ENCODE peak calls at places on chromosomes 13 and 19, in nine cellular contexts. I, A, B, C, Q, K, E, W and D are unnamed samples.

GRCh38 chr13:113157929-113158747 is at the start of gene PROZ:
- DNase-seq in E (no peak), B (no peak), K (no peak), I (no peak), Q (no peak), C (no peak), A (no peak), W (no peak), D (no peak)

GRCh38 chr19:49339364-49340068 is 4.3 kb downstream of the CD37 start:
- DNase-seq in B (peak), Q (peak), E (peak), C (no peak), I (no peak), W (peak), K (peak), A (peak), D (peak)

GRCh38 chr13:86825410-86825809 is 845.8 kb upstream of the SLITRK5 start:
- DNase-seq in C (no peak), B (no peak), Q (no peak), A (no peak), E (no peak), W (no peak), K (no peak), I (no peak), D (no peak)

GRCh38 chr19:14114854-14115253 is 2.7 kb downstream of the PRKACA start:
- DNase-seq in A (peak), W (no peak), I (peak), K (peak), Q (no peak), B (peak), E (peak), C (no peak), D (no peak)

GRCh38 chr19:6738726-6739389 is 622 bp upstream of the TRIP10 start:
- DNase-seq in I (peak), W (no peak), C (no peak), Q (peak), K (peak), E (no peak), A (peak), B (no peak), D (no peak)

GRCh38 chr13:95741584-95742563 is 64.9 kb downstream of the DNAJC3 start:
- DNase-seq in E (no peak), C (no peak), A (no peak), I (no peak), K (no peak), Q (no peak), B (no peak), W (no peak), D (no peak)

GRCh38 chr19:35295792-35296462 is 4.0 kb downstream of the MAG start:
- DNase-seq in C (no peak), A (peak), K (no peak), B (no peak), W (no peak), I (peak), E (peak), Q (no peak), D (no peak)

GRCh38 chr19:39205449-39205764 is 1.3 kb upstream of the SYCN start:
- DNase-seq in I (no peak), W (no peak), Q (no peak), K (no peak), B (no peak), C (no peak), E (peak), A (no peak), D (no peak)

GRCh38 chr13:24899601-24900000 is 135.6 kb downstream of the RNF17 start:
- DNase-seq in E (no peak), K (no peak), A (no peak), B (no peak), W (no peak), C (peak), I (no peak), Q (peak), D (no peak)

GRCh38 chr13:73035660-73036059 is 23.1 kb upstream of the KLF5 start:
- DNase-seq in E (no peak), Q (no peak), C (no peak), I (no peak), W (no peak), A (peak), K (no peak), B (no peak), D (no peak)

GRCh38 chr13:100550433-100550832 is 38.2 kb downstream of the GGACT start:
- DNase-seq in A (no peak), E (no peak), K (no peak), I (no peak), B (peak), Q (peak), W (no peak), C (no peak), D (peak)

GRCh38 chr19:11236324-11237301 is 2.8 kb upstream of the ANGPTL8 start:
- DNase-seq in B (no peak), E (no peak), I (no peak), W (no peak), Q (no peak), A (no peak), C (no peak), K (no peak), D (no peak)

GRCh38 chr19:42122691-42123607 is 9.3 kb downstream of the POU2F2 start:
- DNase-seq in B (no peak), I (peak), K (no peak), C (no peak), W (no peak), A (no peak), E (no peak), Q (no peak), D (no peak)
- TF ChIP-seq CTCF in B (no peak), I (no peak), K (no peak), C (no peak), W (no peak), A (no peak), E (no peak), Q (no peak), D (no peak)

DNA sequence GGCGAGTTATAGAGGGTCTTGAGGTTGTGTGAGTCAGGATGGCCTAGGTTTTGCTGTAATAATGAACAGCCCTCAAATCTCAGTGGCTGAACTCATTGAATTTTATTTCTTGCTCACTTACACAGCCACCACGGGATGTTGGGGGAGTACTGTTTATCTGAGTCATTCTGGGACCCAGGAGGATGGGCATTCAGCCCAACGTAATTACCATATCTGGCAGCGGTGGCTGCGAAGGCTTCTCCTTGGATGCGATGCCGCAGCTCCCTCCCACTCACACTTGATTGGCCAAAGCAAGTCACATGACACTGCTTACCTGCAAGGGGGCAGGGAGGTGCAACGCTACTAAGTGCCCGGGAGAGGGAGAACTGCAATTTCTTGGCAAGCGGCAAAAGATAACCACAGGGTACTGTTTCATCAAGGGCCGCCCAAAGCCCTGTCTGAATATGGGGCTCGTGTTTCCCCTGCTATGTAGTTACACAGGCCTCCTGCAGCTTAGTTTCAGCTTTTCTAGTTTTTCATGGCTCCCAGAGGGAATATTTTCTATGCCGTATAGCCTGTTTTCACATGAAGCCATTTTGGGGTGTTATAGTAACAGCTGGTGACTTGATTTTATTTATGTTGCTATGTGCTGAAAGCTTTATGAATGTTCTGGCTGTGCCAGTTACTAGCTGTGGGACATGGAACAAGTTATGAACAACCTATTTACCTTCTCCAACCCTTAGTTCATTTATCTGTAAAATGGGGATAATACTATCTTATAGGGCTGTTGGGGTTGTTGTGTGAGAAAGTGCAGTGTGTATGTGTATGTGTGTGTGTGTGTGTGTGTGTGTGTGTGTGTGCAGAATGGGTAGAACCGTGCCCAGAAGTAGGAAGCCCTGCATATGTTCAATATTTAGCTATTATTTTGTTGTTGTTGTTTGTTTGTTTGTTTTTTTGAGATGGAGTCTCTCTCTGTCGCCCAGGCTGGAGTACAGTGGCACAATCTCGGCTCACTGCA is 20.1 kb downstream of the ZSWIM9 start:
- DNase-seq in E (peak), Q (peak), C (peak), B (peak), W (peak), A (peak), I (peak), K (peak), D (no peak)
- TF ChIP-seq CTCF in E (peak), Q (peak), C (peak), B (peak), W (peak), A (peak), I (no peak), K (no peak), D (no peak)

GRCh38 chr19:57477191-57478008 is at the start of gene ZNF772:
- DNase-seq in K (peak), A (peak), Q (peak), I (peak), E (peak), W (peak), C (peak), B (peak), D (peak)
- TF ChIP-seq CTCF in K (peak), A (peak), Q (peak), I (peak), E (peak), W (no peak), C (peak), B (peak), D (peak)

GRCh38 chr13:60138674-60139073 is 25.1 kb downstream of the DIAPH3 start:
- DNase-seq in W (no peak), K (no peak), Q (no peak), C (no peak), B (no peak), A (no peak), E (no peak), I (no peak), D (no peak)

GRCh38 chr13:60139272-60139671 is 24.5 kb downstream of the DIAPH3 start:
- DNase-seq in A (no peak), Q (peak), E (no peak), C (no peak), I (no peak), B (no peak), K (no peak), W (no peak), D (no peak)

GRCh38 chr13:60137911-60138570 is 25.7 kb downstream of the DIAPH3 start:
- DNase-seq in A (no peak), W (no peak), Q (no peak), I (no peak), K (no peak), B (no peak), E (no peak), C (no peak), D (no peak)

GRCh38 chr13:60135344-60135743 is 28.4 kb downstream of the DIAPH3 start:
- DNase-seq in E (no peak), Q (no peak), B (no peak), A (no peak), C (no peak), I (no peak), K (no peak), W (no peak), D (no peak)

GRCh38 chr13:60134376-60134775 is 29.4 kb downstream of the DIAPH3 start:
- DNase-seq in A (peak), Q (no peak), C (no peak), K (no peak), B (no peak), E (no peak), W (no peak), I (no peak), D (no peak)
- TF ChIP-seq CTCF in A (peak), Q (no peak), C (peak), K (no peak), B (no peak), E (peak), W (no peak), I (no peak), D (peak)

DNA sequence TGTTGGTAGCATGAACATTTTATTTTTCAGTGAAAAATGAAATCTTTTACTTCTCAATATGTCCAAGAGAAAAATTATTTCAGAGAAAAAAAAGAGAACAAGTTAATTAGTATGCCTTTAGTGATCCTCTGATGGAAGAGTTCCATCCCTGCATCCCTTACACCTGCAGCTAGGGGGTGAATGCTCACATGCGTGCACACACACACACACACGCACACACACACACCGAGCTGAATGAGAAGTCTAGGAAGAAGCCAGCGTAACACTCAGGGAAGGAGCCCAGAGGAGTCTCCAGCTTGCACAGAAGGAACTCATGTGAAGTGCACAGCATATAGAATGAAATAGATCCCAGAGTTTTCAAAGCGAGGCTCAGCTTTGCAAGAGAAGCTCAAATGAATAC is 510.5 kb downstream of the IRS2 start:
- DNase-seq in A (peak), K (peak), I (no peak), E (no peak), W (no peak), C (no peak), B (no peak), Q (no peak), D (no peak)
- TF ChIP-seq CTCF in A (peak), K (peak), I (no peak), E (no peak), W (no peak), C (peak), B (peak), Q (peak), D (no peak)

DNA sequence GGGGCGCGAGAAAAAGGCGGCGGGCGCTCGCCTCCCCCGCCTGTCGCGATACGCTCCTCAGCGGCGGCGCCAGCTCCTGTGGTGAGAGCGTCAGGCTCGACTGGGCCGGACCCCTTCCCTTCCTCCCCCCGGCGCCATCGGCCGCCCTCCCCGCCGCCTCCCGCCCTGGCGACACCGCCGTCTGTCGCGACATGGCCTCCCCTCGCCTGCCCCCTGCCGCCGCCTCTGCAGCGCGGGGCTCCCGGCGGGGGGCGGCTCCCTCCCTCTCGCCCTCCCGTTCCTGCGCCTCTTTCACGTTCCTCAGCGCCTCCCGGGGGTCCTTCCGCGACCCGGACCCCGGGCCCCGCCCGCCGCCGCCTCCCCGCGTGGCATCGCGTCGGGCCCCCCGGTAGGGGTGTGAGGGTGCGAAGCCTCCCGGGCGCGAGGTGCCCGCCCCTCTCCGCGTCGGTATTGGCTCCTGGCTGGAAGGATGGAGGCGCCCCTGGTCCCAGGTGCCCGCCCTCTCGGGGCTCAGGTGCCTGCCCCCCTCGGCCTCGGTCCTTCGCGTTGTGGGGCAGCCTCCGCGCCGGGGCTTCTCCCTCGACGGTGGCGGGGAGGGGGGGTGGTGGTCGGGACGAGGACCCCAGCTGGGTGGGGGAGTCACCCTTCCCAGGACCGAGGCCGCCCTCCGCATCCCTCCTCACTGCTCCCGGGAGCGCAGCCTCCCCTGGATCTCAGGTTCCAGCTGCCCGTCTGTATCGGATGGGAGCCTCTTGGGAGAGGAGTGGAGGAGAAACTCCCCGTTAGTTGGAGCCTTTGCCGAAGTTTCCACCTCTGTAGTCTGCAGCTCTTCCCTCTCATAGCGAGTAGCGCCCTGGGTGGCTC is 583 bp downstream of the CNOT3 start:
- DNase-seq in A (peak), B (no peak), C (no peak), W (no peak), I (peak), Q (no peak), K (peak), E (peak), D (no peak)
- TF ChIP-seq CTCF in A (peak), B (peak), C (no peak), W (peak), I (no peak), Q (no peak), K (no peak), E (no peak), D (no peak)

DNA sequence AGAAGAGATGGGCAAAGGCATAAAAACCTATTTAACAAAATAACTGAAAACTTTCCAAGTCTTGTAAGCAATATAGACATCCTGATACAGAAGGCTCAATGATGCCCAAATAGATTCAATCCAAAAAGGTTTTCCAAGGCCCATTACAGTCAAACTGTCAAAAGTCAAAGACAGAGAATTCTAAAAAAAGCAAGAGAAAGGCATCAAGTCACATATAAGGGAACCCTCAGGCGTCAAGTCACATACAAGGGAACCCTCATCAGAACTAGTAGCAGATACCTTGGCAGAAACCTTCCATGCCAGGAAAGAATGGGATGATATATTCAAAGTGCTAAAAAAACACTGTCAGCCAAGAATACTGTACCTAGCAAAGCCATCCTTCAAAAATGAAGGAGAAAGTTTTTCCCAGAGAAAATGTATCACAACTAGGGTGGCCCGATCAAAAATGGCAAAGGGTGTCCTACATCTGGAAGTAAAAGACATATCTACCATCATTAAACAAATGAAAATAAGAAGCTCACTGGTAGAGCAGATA is 21.2 kb downstream of the ZNF829 start:
- DNase-seq in B (no peak), E (no peak), K (no peak), C (no peak), Q (no peak), I (no peak), A (no peak), W (no peak), D (no peak)
- TF ChIP-seq CTCF in B (no peak), E (no peak), K (no peak), C (no peak), Q (no peak), I (no peak), A (no peak), W (no peak), D (no peak)

GRCh38 chr19:33751386-33751770 is 45.3 kb upstream of the KCTD15 start:
- DNase-seq in E (no peak), B (no peak), Q (no peak), A (no peak), I (no peak), C (no peak), W (no peak), K (no peak), D (no peak)
- TF ChIP-seq CTCF in E (no peak), B (no peak), Q (no peak), A (no peak), I (no peak), C (no peak), W (no peak), K (no peak), D (no peak)